ENCODE peak calls at places on chromosome 22, in ten cellular contexts. F is tibial artery; Q is NCI-H1092 treated with DMSO at 0.1 percent for 48 hours; H is activated T-helper 1 cell treated with Interleukin-2 at 50 U/mL for 16 hours; L is GM12865; Y is CD4-positive, alpha-beta memory T cell; B is activated CD4-positive, alpha-beta T cell treated with anti-CD3 and anti-CD28 coated beads for 24 hours; U is NK-92 treated with Interleukin-12 subunit alpha and Interleukin-12 subunit beta, amount 100 ng/mL, for 24 hours; T is lower leg skin; A is NCI-H2081 treated with DMSO at 0.1 percent for 48 hours. D is an unnamed sample.
A peak's percentile ranks its signal among the peaks of the same experiment; 100 is the strongest.

GRCh38 chr22:26174280-26174679 is 5.0 kb downstream of the SEZ6L start:
- DNase-seq in F (no peak), Q (peak; percentile 25), H (no peak), L (no peak), Y (no peak), B (no peak), U (no peak), T (no peak), A (no peak), D (no peak)

GRCh38 chr22:20089226-20089976 is 9.4 kb downstream of the DGCR8 start:
- DNase-seq in F (no peak), Q (no peak), H (no peak), L (no peak), Y (no peak), B (no peak), U (no peak), T (no peak), A (no peak), D (no peak)

GRCh38 chr22:42904049-42904448 is 47.0 kb upstream of the ARFGAP3 start:
- DNase-seq in F (no peak), Q (no peak), H (no peak), L (no peak), Y (no peak), B (no peak), U (no peak), T (no peak), A (no peak), D (no peak)

GRCh38 chr22:27534720-27535125 is 266.8 kb downstream of the MN1 start:
- DNase-seq in F (no peak), Q (no peak), H (no peak), L (no peak), Y (no peak), B (no peak), U (no peak), T (no peak), A (no peak), D (no peak)

GRCh38 chr22:37731804-37732471 is 35.1 kb downstream of the TRIOBP start:
- DNase-seq in F (no peak), Q (no peak), H (no peak), L (no peak), Y (no peak), B (no peak), U (no peak), T (no peak), A (no peak), D (no peak)

GRCh38 chr22:38213319-38214247 is 11.8 kb downstream of the MAFF start:
- DNase-seq in F (no peak), Q (no peak), H (no peak), L (peak; percentile 56), Y (no peak), B (no peak), U (no peak), T (no peak), A (no peak), D (no peak)

GRCh38 chr22:42702675-42703074 is 18.0 kb downstream of the A4GALT start:
- DNase-seq in F (no peak), Q (no peak), H (no peak), L (no peak), Y (no peak), B (no peak), U (no peak), T (no peak), A (no peak), D (no peak)

GRCh38 chr22:42745118-42745517 is 24.4 kb upstream of the A4GALT start:
- DNase-seq in F (no peak), Q (no peak), H (no peak), L (no peak), Y (no peak), B (no peak), U (no peak), T (no peak), A (no peak), D (no peak)

GRCh38 chr22:27537481-27537891 is 264.1 kb downstream of the MN1 start:
- DNase-seq in F (no peak), Q (no peak), H (no peak), L (no peak), Y (no peak), B (no peak), U (no peak), T (no peak), A (no peak), D (no peak)

GRCh38 chr22:42720263-42721044 is at the start of gene A4GALT:
- DNase-seq in F (no peak), Q (no peak), H (no peak), L (peak; percentile 39), Y (peak; percentile 1), B (no peak), U (no peak), T (no peak), A (no peak), D (no peak)

GRCh38 chr22:38843716-38844660 is at the start of gene NPTXR:
- DNase-seq in F (no peak), Q (peak; percentile 74), H (peak; percentile 32), L (no peak), Y (peak; percentile 46), B (no peak), U (no peak), T (no peak), A (no peak), D (peak; percentile 17)

GRCh38 chr22:22923930-22924329 is 36.3 kb downstream of the IGLL5 start:
- DNase-seq in F (no peak), Q (no peak), H (no peak), L (no peak), Y (no peak), B (no peak), U (no peak), T (no peak), A (no peak), D (no peak)

GRCh38 chr22:26326803-26327202 is 102.3 kb upstream of the ASPHD2 start:
- DNase-seq in F (no peak), Q (no peak), H (no peak), L (no peak), Y (no peak), B (no peak), U (no peak), T (no peak), A (no peak), D (no peak)

GRCh38 chr22:24801906-24802504 is 4.0 kb upstream of the SGSM1 start:
- DNase-seq in F (no peak), Q (no peak), H (no peak), L (peak; percentile 9), Y (no peak), B (no peak), U (no peak), T (no peak), A (no peak), D (no peak)

GRCh38 chr22:29773233-29773632 is 6.1 kb downstream of the UQCR10 start:
- DNase-seq in F (no peak), Q (no peak), H (no peak), L (no peak), Y (no peak), B (no peak), U (no peak), T (no peak), A (no peak), D (no peak)

GRCh38 chr22:24601217-24602104 is 1.5 kb upstream of the GGT1 start:
- DNase-seq in F (no peak), Q (no peak), H (no peak), L (peak; percentile 43), Y (no peak), B (no peak), U (peak; percentile 32), T (no peak), A (no peak), D (no peak)

GRCh38 chr22:48845356-48845936 is 982.2 kb downstream of the BRD1 start:
- DNase-seq in F (no peak), Q (no peak), H (no peak), L (no peak), Y (no peak), B (no peak), U (no peak), T (no peak), A (peak; percentile 21), D (no peak)

GRCh38 chr22:46863794-46864193 is 101.3 kb downstream of the TBC1D22A start:
- DNase-seq in F (no peak), Q (no peak), H (no peak), L (no peak), Y (no peak), B (no peak), U (no peak), T (peak; percentile 66), A (no peak), D (no peak)

GRCh38 chr22:24076091-24076867 is 65.2 kb downstream of the CABIN1 start:
- DNase-seq in F (no peak), Q (no peak), H (no peak), L (no peak), Y (no peak), B (no peak), U (no peak), T (no peak), A (no peak), D (no peak)

GRCh38 chr22:26568207-26568706 is 21.7 kb downstream of the TPST2 start:
- DNase-seq in F (no peak), Q (no peak), H (no peak), L (no peak), Y (no peak), B (no peak), U (peak; percentile 16), T (no peak), A (no peak), D (no peak)

GRCh38 chr22:20108757-20109230 is 7.1 kb upstream of the RANBP1 start:
- DNase-seq in F (no peak), Q (no peak), H (no peak), L (no peak), Y (no peak), B (no peak), U (no peak), T (no peak), A (no peak), D (no peak)

GRCh38 chr22:39546889-39547586 is 14.5 kb upstream of the RPS19BP1 start:
- DNase-seq in F (no peak), Q (peak; percentile 54), H (no peak), L (no peak), Y (no peak), B (no peak), U (no peak), T (no peak), A (no peak), D (no peak)

GRCh38 chr22:35887296-35887875 is 141.2 kb downstream of the RBFOX2 start:
- DNase-seq in F (no peak), Q (no peak), H (no peak), L (no peak), Y (no peak), B (no peak), U (no peak), T (no peak), A (no peak), D (no peak)

GRCh38 chr22:46159777-46160176 is 9.5 kb downstream of the PPARA start:
- DNase-seq in F (no peak), Q (no peak), H (no peak), L (no peak), Y (no peak), B (no peak), U (no peak), T (no peak), A (no peak), D (no peak)

GRCh38 chr22:37018086-37018814 is 997 bp downstream of the TST start:
- DNase-seq in F (no peak), Q (no peak), H (no peak), L (no peak), Y (no peak), B (no peak), U (no peak), T (no peak), A (no peak), D (no peak)

GRCh38 chr22:37189011-37189466 is 992 bp upstream of the C1QTNF6 start:
- DNase-seq in F (no peak), Q (no peak), H (no peak), L (no peak), Y (no peak), B (no peak), U (no peak), T (no peak), A (no peak), D (no peak)

GRCh38 chr22:41909290-41910049 is 5.4 kb downstream of the SHISA8 start:
- DNase-seq in F (no peak), Q (no peak), H (no peak), L (no peak), Y (no peak), B (no peak), U (no peak), T (no peak), A (no peak), D (no peak)

GRCh38 chr22:49156662-49157285 is 670.9 kb downstream of the BRD1 start:
- DNase-seq in F (peak; percentile 17), Q (peak; percentile 84), H (no peak), L (no peak), Y (no peak), B (no peak), U (no peak), T (no peak), A (peak; percentile 72), D (no peak)